ENCODE peak calls at places on chromosomes 7 and 10, in seven cellular contexts. H is Calu3, D is RWPE1, E is thyroid gland, C is lower lobe of right lung, Y is neural crest cell, B is astrocyte of the spinal cord. N is an unnamed sample.

GRCh38 chr7:32259917-32260596 is 189.8 kb upstream of the PDE1C start:
- DNase-seq in H (no peak), D (no peak), E (peak), C (no peak), Y (no peak), B (no peak), N (no peak)

GRCh38 chr10:6200588-6201510 is 1.9 kb upstream of the PFKFB3 start:
- DNase-seq in H (no peak), D (no peak), E (peak), C (no peak), Y (peak), B (peak), N (peak)

GRCh38 chr7:24825931-24826661 is 68.8 kb upstream of the GSDME start:
- DNase-seq in H (peak), D (peak), E (peak), C (no peak), Y (no peak), B (peak), N (no peak)

GRCh38 chr10:12826800-12827372 is 174.6 kb downstream of the CCDC3 start:
- DNase-seq in H (no peak), D (no peak), E (no peak), C (no peak), Y (no peak), B (no peak), N (no peak)

GRCh38 chr10:34985823-34986222 is 104.3 kb downstream of the CUL2 start:
- DNase-seq in H (no peak), D (no peak), E (no peak), C (no peak), Y (no peak), B (no peak), N (no peak)

GRCh38 chr7:135740868-135741267 is 7.7 kb downstream of the FAM180A start:
- DNase-seq in H (no peak), D (no peak), E (no peak), C (no peak), Y (no peak), B (no peak), N (no peak)

GRCh38 chr10:101233863-101234262 is 4.6 kb upstream of the LBX1 start:
- DNase-seq in H (no peak), D (no peak), E (no peak), C (no peak), Y (no peak), B (no peak), N (no peak)

GRCh38 chr10:26211781-26212444 is 4.7 kb upstream of the GAD2 start:
- DNase-seq in H (no peak), D (no peak), E (no peak), C (no peak), Y (no peak), B (no peak), N (no peak)

GRCh38 chr10:86363184-86363832 is 3.3 kb downstream of the GRID1 start:
- DNase-seq in H (peak), D (peak), E (peak), C (peak), Y (peak), B (no peak), N (peak)

GRCh38 chr7:6167004-6167551 is 105.3 kb downstream of the CYTH3 start:
- DNase-seq in H (no peak), D (no peak), E (no peak), C (no peak), Y (no peak), B (no peak), N (no peak)

GRCh38 chr7:69813637-69814240 is 215.5 kb downstream of the AUTS2 start:
- DNase-seq in H (no peak), D (no peak), E (no peak), C (no peak), Y (no peak), B (no peak), N (no peak)

GRCh38 chr7:118041336-118041878 is 142.6 kb upstream of the LSM8 start:
- DNase-seq in H (no peak), D (no peak), E (no peak), C (no peak), Y (no peak), B (no peak), N (no peak)

GRCh38 chr10:125084191-125085186 is 75.9 kb downstream of the CTBP2 start:
- DNase-seq in H (peak), D (peak), E (peak), C (no peak), Y (no peak), B (peak), N (no peak)

GRCh38 chr10:4607681-4608080 is 218.3 kb upstream of the AKR1E2 start:
- DNase-seq in H (no peak), D (no peak), E (peak), C (no peak), Y (no peak), B (no peak), N (no peak)

GRCh38 chr7:37031571-37032257 is 307.4 kb upstream of the AOAH start:
- DNase-seq in H (peak), D (peak), E (peak), C (peak), Y (no peak), B (peak), N (no peak)

GRCh38 chr7:78279035-78279434 is 480.5 kb downstream of the PHTF2 start:
- DNase-seq in H (no peak), D (peak), E (no peak), C (no peak), Y (no peak), B (peak), N (no peak)

GRCh38 chr10:74114041-74114448 is 36.6 kb downstream of the AP3M1 start:
- DNase-seq in H (no peak), D (no peak), E (peak), C (no peak), Y (no peak), B (no peak), N (no peak)

GRCh38 chr7:101717986-101718746 is 89.1 kb upstream of the MYL10 start:
- DNase-seq in H (no peak), D (peak), E (no peak), C (peak), Y (no peak), B (peak), N (no peak)

GRCh38 chr7:41696323-41696916 is 6.5 kb downstream of the INHBA start:
- DNase-seq in H (peak), D (peak), E (peak), C (peak), Y (peak), B (peak), N (peak)
- TF ChIP-seq CTCF in H (peak), D (peak), E (peak), C (peak), Y (peak), B (peak), N (peak)

DNA sequence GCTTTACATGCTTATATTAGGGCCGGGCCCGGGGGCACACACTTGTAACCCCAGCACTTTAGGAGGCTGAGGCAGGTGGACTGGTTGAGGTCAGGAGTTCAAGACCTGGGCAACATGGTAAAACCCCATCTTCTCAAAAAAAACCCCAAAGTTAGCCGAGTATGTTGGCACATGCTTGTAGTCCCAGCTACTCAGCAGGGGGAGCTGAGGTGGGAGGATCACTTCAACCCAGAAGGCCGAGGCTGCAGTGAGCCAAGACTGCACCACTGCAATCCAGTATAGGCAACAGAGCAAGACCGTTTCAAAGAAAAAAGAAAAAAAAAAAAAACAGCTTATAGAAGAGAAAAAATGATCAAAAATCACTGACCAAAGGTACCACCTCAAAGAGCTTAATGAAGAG is 63.1 kb downstream of the AMZ1 start:
- DNase-seq in H (no peak), D (no peak), E (no peak), C (no peak), Y (no peak), B (no peak), N (no peak)
- TF ChIP-seq CTCF in H (no peak), D (no peak), E (no peak), C (no peak), Y (no peak), B (no peak), N (no peak)

DNA sequence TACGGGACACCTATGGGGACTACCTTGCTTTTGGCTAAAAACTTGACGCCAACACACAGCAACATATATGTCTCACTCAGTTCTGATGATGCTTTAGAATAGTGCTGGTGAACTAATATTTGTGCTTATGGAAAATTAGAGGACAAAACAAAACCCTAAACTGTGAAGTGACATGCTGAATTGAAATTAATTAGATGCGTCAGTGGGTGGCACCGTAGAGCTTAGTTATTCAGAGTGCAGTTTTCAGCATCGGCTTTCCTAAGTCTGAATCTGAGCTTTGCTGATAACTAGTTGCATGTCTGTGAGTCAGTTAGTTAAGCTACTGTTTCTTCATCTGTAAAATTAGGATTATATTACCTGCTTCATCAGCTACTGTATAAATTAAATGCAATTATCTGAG is 245.0 kb upstream of the SORCS1 start:
- DNase-seq in H (peak), D (peak), E (peak), C (no peak), Y (no peak), B (peak), N (peak)
- TF ChIP-seq CTCF in H (no peak), D (peak), E (peak), C (peak), Y (peak), B (no peak), N (no peak)

GRCh38 chr10:112471878-112472487 is 25.0 kb downstream of the VTI1A start:
- DNase-seq in H (no peak), D (peak), E (no peak), C (no peak), Y (no peak), B (peak), N (no peak)

GRCh38 chr10:112475565-112476233 is 28.7 kb downstream of the VTI1A start:
- DNase-seq in H (no peak), D (no peak), E (no peak), C (no peak), Y (no peak), B (peak), N (no peak)
- TF ChIP-seq CTCF in H (no peak), D (peak), E (peak), C (peak), Y (peak), B (peak), N (no peak)

DNA sequence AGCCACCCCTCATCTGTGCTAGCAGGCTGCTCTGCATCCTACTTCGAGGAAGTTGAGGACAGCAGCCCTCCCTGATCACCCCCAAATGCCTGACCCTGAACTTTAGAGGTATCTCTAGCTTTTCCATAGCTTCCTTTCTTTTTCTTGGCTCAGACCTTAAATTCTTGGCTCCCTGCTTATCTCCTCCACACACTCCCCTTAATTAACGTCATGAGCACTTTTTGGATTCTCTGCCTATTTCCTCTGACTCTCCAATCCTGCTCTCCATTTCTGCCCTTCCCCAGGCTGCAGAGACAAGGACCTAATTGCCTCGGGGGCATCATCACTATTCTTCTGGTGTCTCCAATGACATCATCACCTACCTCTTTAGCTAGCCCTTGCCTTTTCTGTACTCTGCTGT is 40.8 kb upstream of the SEC61G start:
- DNase-seq in H (no peak), D (no peak), E (no peak), C (no peak), Y (no peak), B (no peak), N (no peak)
- TF ChIP-seq CTCF in H (no peak), D (no peak), E (no peak), C (no peak), Y (no peak), B (no peak), N (no peak)

DNA sequence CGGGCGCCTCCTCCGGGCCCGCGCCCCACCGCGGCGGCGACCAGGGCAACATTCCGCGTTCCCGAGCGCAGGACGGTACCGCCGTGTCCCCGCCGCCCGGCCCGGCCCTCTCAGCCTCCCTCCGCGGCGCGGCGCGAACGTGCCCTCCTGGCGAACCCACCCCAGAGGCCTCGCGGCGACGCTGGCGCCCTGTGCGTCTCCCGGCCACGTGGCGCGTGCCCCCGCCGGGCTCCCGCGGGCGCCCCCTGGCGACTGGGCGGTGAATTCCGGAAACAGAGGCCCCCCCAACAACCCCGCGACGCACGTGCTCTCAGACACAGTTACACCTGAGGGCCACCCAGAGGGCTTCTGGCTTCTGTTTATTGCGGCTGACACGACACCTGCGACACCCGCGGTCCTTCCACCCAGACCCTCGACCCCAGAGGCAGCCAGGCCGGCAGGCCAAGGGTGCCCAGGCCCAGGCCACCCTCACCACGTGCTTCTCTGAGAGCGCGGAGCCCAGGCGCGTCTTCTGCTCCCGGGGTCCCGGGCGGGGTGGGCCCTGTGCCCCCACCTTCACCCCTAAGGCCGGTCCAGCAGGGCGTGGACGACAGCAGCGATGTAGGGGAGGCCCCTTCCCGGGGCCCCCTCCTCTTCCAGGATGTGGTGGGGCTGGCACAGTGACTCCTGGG is at the start of gene SAP25:
- DNase-seq in H (no peak), D (no peak), E (no peak), C (no peak), Y (no peak), B (no peak), N (peak)
- TF ChIP-seq CTCF in H (no peak), D (peak), E (no peak), C (no peak), Y (no peak), B (peak), N (peak)

GRCh38 chr10:14158575-14158974 is 172.1 kb downstream of the FRMD4A start:
- DNase-seq in H (no peak), D (no peak), E (no peak), C (no peak), Y (no peak), B (no peak), N (no peak)

GRCh38 chr10:14156101-14156500 is 174.6 kb downstream of the FRMD4A start:
- DNase-seq in H (no peak), D (no peak), E (no peak), C (no peak), Y (no peak), B (no peak), N (no peak)

DNA sequence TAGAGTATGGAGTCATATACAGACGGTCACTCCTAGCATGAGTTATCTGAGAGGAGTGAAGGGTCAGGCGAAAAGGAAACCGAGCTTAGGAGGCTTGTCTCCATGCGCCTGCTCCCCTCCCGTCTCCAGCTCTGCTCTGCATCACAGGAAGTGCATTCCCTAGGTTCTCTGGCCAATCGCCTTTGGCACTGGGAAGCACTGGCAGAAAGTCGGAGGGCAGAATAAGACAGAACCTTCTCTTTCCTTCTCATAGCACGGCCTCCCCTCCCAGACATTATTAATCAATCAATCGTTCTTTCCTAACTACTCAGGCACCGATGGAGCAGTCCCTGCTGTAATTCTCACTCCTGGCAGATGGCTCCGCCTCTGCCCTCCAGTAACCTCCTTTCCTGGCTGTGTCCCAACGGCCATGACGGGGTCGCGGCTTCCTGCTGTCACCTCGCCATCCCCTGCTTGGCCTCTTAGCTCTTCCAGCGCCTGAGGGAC is 177.1 kb downstream of the FRMD4A start:
- DNase-seq in H (no peak), D (no peak), E (no peak), C (no peak), Y (no peak), B (peak), N (no peak)
- TF ChIP-seq CTCF in H (no peak), D (no peak), E (no peak), C (no peak), Y (no peak), B (no peak), N (no peak)

GRCh38 chr7:124020060-124020459 is 12.8 kb downstream of the TMEM229A start:
- DNase-seq in H (no peak), D (no peak), E (no peak), C (no peak), Y (no peak), B (no peak), N (no peak)
- TF ChIP-seq CTCF in H (no peak), D (no peak), E (no peak), C (no peak), Y (no peak), B (no peak), N (no peak)

GRCh38 chr7:33714208-33714607 is 191.1 kb upstream of the BMPER start:
- DNase-seq in H (no peak), D (no peak), E (no peak), C (no peak), Y (no peak), B (no peak), N (no peak)

GRCh38 chr7:33719059-33719581 is 186.2 kb upstream of the BMPER start:
- DNase-seq in H (no peak), D (no peak), E (no peak), C (no peak), Y (no peak), B (no peak), N (no peak)

GRCh38 chr7:33720870-33721269 is 184.5 kb upstream of the BMPER start:
- DNase-seq in H (no peak), D (no peak), E (no peak), C (no peak), Y (no peak), B (no peak), N (no peak)

GRCh38 chr7:33720139-33720538 is 185.2 kb upstream of the BMPER start:
- DNase-seq in H (no peak), D (no peak), E (no peak), C (no peak), Y (no peak), B (no peak), N (no peak)

GRCh38 chr7:33716581-33717477 is 188.5 kb upstream of the BMPER start:
- DNase-seq in H (peak), D (peak), E (no peak), C (no peak), Y (no peak), B (peak), N (no peak)
- TF ChIP-seq CTCF in H (peak), D (peak), E (peak), C (peak), Y (peak), B (peak), N (peak)

N was measured in endothelial cell.